ENCODE peak calls at places on chromosome 2, in five cellular contexts. S is cardiac muscle cell, D is MM.1S, Y is retinal pigment epithelial cell, R is AG04449. Q is an unnamed sample.

GRCh38 chr2:177275671-177276070 is 11.1 kb upstream of the NFE2L2 start:
- DNase-seq in S (peak), D (no peak), Y (no peak), R (no peak), Q (no peak)

GRCh38 chr2:169845016-169845415 is 17.8 kb downstream of the UBR3 start:
- DNase-seq in S (no peak), D (no peak), Y (no peak), R (no peak), Q (no peak)

GRCh38 chr2:108612514-108613183 is 78.4 kb downstream of the LIMS1 start:
- DNase-seq in S (no peak), D (peak), Y (no peak), R (no peak), Q (no peak)

GRCh38 chr2:30206461-30207430 is 24.6 kb upstream of the LBH start:
- DNase-seq in S (no peak), D (no peak), Y (no peak), R (no peak), Q (no peak)

GRCh38 chr2:19214682-19215391 is 143.6 kb downstream of the OSR1 start:
- DNase-seq in S (no peak), D (no peak), Y (no peak), R (no peak), Q (no peak)

GRCh38 chr2:121475811-121476571 is 54.7 kb upstream of the RNU4ATAC start:
- DNase-seq in S (no peak), D (no peak), Y (no peak), R (no peak), Q (no peak)

GRCh38 chr2:126736133-126736874 is 80.3 kb downstream of the GYPC start:
- DNase-seq in S (peak), D (no peak), Y (no peak), R (no peak), Q (no peak)

GRCh38 chr2:96137611-96138129 is 632 bp downstream of the ASTL start:
- DNase-seq in S (no peak), D (no peak), Y (no peak), R (no peak), Q (no peak)

GRCh38 chr2:36441816-36442215 is 86.2 kb downstream of the CRIM1 start:
- DNase-seq in S (peak), D (no peak), Y (no peak), R (no peak), Q (no peak)

GRCh38 chr2:236209535-236209934 is 41.3 kb upstream of the GBX2 start:
- DNase-seq in S (peak), D (no peak), Y (no peak), R (no peak), Q (no peak)

GRCh38 chr2:143603035-143603616 is 473.9 kb downstream of the ARHGAP15 start:
- DNase-seq in S (no peak), D (no peak), Y (no peak), R (no peak), Q (no peak)

GRCh38 chr2:46239847-46240181 is 57.4 kb upstream of the EPAS1 start:
- DNase-seq in S (no peak), D (peak), Y (no peak), R (no peak), Q (no peak)

GRCh38 chr2:101160454-101160853 is 9.3 kb upstream of the TBC1D8 start:
- DNase-seq in S (peak), D (no peak), Y (peak), R (peak), Q (no peak)

GRCh38 chr2:216653931-216654365 is 20.7 kb downstream of the IGFBP2 start:
- DNase-seq in S (peak), D (no peak), Y (no peak), R (peak), Q (no peak)

GRCh38 chr2:190355968-190356657 is 12.7 kb downstream of the INPP1 start:
- DNase-seq in S (peak), D (no peak), Y (no peak), R (no peak), Q (no peak)

GRCh38 chr2:202317080-202317859 is 51.7 kb downstream of the NOP58 start:
- DNase-seq in S (peak), D (no peak), Y (peak), R (peak), Q (no peak)

GRCh38 chr2:16247371-16248177 is 307.2 kb downstream of the MYCN start:
- DNase-seq in S (no peak), D (no peak), Y (no peak), R (no peak), Q (no peak)

GRCh38 chr2:200985806-200986205 is 22.3 kb upstream of the ORC2 start:
- DNase-seq in S (peak), D (no peak), Y (no peak), R (peak), Q (no peak)

GRCh38 chr2:63861220-63861822 is 19.6 kb downstream of the UGP2 start:
- DNase-seq in S (peak), D (peak), Y (no peak), R (no peak), Q (no peak)

GRCh38 chr2:126655066-126655465 is 892 bp upstream of the GYPC start:
- DNase-seq in S (no peak), D (no peak), Y (no peak), R (no peak), Q (no peak)

GRCh38 chr2:196991061-196991460 is 64.6 kb upstream of the PGAP1 start:
- DNase-seq in S (no peak), D (no peak), Y (no peak), R (no peak), Q (no peak)

GRCh38 chr2:152537252-152537651 is 180.0 kb downstream of the PRPF40A start:
- DNase-seq in S (peak), D (no peak), Y (no peak), R (no peak), Q (no peak)

GRCh38 chr2:209600257-209601180 is 171.1 kb upstream of the UNC80 start:
- DNase-seq in S (no peak), D (no peak), Y (no peak), R (no peak), Q (no peak)

GRCh38 chr2:128309341-128310093 is 9.2 kb downstream of the HS6ST1 start:
- DNase-seq in S (no peak), D (no peak), Y (no peak), R (no peak), Q (peak)

GRCh38 chr2:165691615-165692014 is 102.4 kb downstream of the GALNT3 start:
- DNase-seq in S (peak), D (no peak), Y (no peak), R (no peak), Q (no peak)

GRCh38 chr2:216549926-216550690 is 51.5 kb downstream of the RPL37A start:
- DNase-seq in S (no peak), D (no peak), Y (no peak), R (no peak), Q (no peak)

GRCh38 chr2:157488877-157489276 is 45.0 kb upstream of the CYTIP start:
- DNase-seq in S (no peak), D (no peak), Y (no peak), R (no peak), Q (no peak)

GRCh38 chr2:172791953-172792352 is 56.3 kb downstream of the RAPGEF4 start:
- DNase-seq in S (no peak), D (no peak), Y (no peak), R (no peak), Q (no peak)

GRCh38 chr2:39874236-39874635 is 95.2 kb upstream of the THUMPD2 start:
- DNase-seq in S (no peak), D (no peak), Y (no peak), R (no peak), Q (no peak)

GRCh38 chr2:131417886-131418285 is 53.9 kb upstream of the RAB6D start:
- DNase-seq in S (no peak), D (no peak), Y (no peak), R (no peak), Q (no peak)

GRCh38 chr2:228118940-228119339 is 62.5 kb downstream of the SPHKAP start:
- DNase-seq in S (no peak), D (no peak), Y (no peak), R (no peak), Q (no peak)

GRCh38 chr2:206445948-206446347 is 2.6 kb downstream of the ADAM23 start:
- DNase-seq in S (no peak), D (no peak), Y (no peak), R (no peak), Q (no peak)

GRCh38 chr2:206442516-206442853 is 847 bp upstream of the ADAM23 start:
- DNase-seq in S (no peak), D (no peak), Y (no peak), R (no peak), Q (no peak)

GRCh38 chr2:206438196-206438727 is 5.1 kb upstream of the ADAM23 start:
- DNase-seq in S (no peak), D (no peak), Y (no peak), R (no peak), Q (no peak)

GRCh38 chr2:206443735-206444527 is 599 bp downstream of the ADAM23 start:
- DNase-seq in S (peak), D (peak), Y (no peak), R (no peak), Q (no peak)

GRCh38 chr2:206442854-206443734 is at the start of gene ADAM23:
- DNase-seq in S (peak), D (peak), Y (no peak), R (no peak), Q (no peak)
- TF ChIP-seq CTCF in S (peak), D (peak), Y (peak), R (peak), Q (no peak)

GRCh38 chr2:68357608-68358337 is 7.3 kb upstream of the PLEK start:
- DNase-seq in S (peak), D (peak), Y (peak), R (no peak), Q (no peak)

GRCh38 chr2:68356599-68357239 is 8.4 kb upstream of the PLEK start:
- DNase-seq in S (no peak), D (no peak), Y (no peak), R (no peak), Q (no peak)

GRCh38 chr2:68362069-68362468 is 3.0 kb upstream of the PLEK start:
- DNase-seq in S (peak), D (peak), Y (no peak), R (no peak), Q (peak)

GRCh38 chr2:68362749-68363148 is 2.3 kb upstream of the PLEK start:
- DNase-seq in S (no peak), D (no peak), Y (no peak), R (no peak), Q (no peak)

GRCh38 chr2:68359889-68360288 is 5.2 kb upstream of the PLEK start:
- DNase-seq in S (no peak), D (no peak), Y (no peak), R (no peak), Q (no peak)
- TF ChIP-seq CTCF in S (peak), D (peak), Y (no peak), R (no peak), Q (no peak)

GRCh38 chr2:5697554-5697953 is 5.4 kb downstream of the SOX11 start:
- DNase-seq in S (no peak), D (peak), Y (no peak), R (no peak), Q (no peak)

GRCh38 chr2:5696351-5696740 is 4.2 kb downstream of the SOX11 start:
- DNase-seq in S (peak), D (peak), Y (no peak), R (no peak), Q (no peak)

GRCh38 chr2:5694016-5694690 is 2.0 kb downstream of the SOX11 start:
- DNase-seq in S (peak), D (no peak), Y (no peak), R (no peak), Q (no peak)

GRCh38 chr2:5696741-5697521 is 4.7 kb downstream of the SOX11 start:
- DNase-seq in S (peak), D (peak), Y (no peak), R (no peak), Q (no peak)

GRCh38 chr2:5695641-5696350 is 3.6 kb downstream of the SOX11 start:
- DNase-seq in S (peak), D (peak), Y (no peak), R (no peak), Q (no peak)
- TF ChIP-seq CTCF in S (no peak), D (no peak), Y (no peak), R (no peak), Q (no peak)

GRCh38 chr2:217837001-217837491 is 165.7 kb downstream of the TNS1 start:
- DNase-seq in S (peak), D (no peak), Y (no peak), R (no peak), Q (no peak)
- TF ChIP-seq CTCF in S (peak), D (no peak), Y (peak), R (peak), Q (no peak)

GRCh38 chr2:241672243-241673188 is 14.1 kb downstream of the DTYMK start:
- DNase-seq in S (no peak), D (no peak), Y (no peak), R (no peak), Q (no peak)

GRCh38 chr2:241671457-241672240 is 15.0 kb downstream of the DTYMK start:
- DNase-seq in S (no peak), D (no peak), Y (no peak), R (no peak), Q (no peak)

GRCh38 chr2:241673189-241673663 is 13.4 kb downstream of the DTYMK start:
- DNase-seq in S (no peak), D (no peak), Y (no peak), R (no peak), Q (no peak)

GRCh38 chr2:241675885-241676284 is 10.7 kb downstream of the DTYMK start:
- DNase-seq in S (no peak), D (no peak), Y (no peak), R (no peak), Q (no peak)

GRCh38 chr2:241673797-241674725 is 12.6 kb downstream of the DTYMK start:
- DNase-seq in S (no peak), D (no peak), Y (no peak), R (no peak), Q (no peak)
- TF ChIP-seq CTCF in S (no peak), D (no peak), Y (no peak), R (no peak), Q (no peak)

GRCh38 chr2:223311889-223312288 is 259.9 kb downstream of the KCNE4 start:
- DNase-seq in S (no peak), D (no peak), Y (no peak), R (no peak), Q (no peak)

GRCh38 chr2:223306371-223306770 is 254.4 kb downstream of the KCNE4 start:
- DNase-seq in S (peak), D (peak), Y (peak), R (no peak), Q (no peak)
- TF ChIP-seq CTCF in S (peak), D (peak), Y (peak), R (peak), Q (no peak)

GRCh38 chr2:75246441-75247167 is 47.3 kb upstream of the TACR1 start:
- DNase-seq in S (no peak), D (no peak), Y (no peak), R (no peak), Q (no peak)

GRCh38 chr2:75243219-75243618 is 43.9 kb upstream of the TACR1 start:
- DNase-seq in S (no peak), D (peak), Y (no peak), R (no peak), Q (no peak)

GRCh38 chr2:75238670-75239330 is 39.5 kb upstream of the TACR1 start:
- DNase-seq in S (peak), D (no peak), Y (no peak), R (peak), Q (no peak)

GRCh38 chr2:75237296-75237695 is 38.0 kb upstream of the TACR1 start:
- DNase-seq in S (no peak), D (no peak), Y (no peak), R (no peak), Q (no peak)

DNA sequence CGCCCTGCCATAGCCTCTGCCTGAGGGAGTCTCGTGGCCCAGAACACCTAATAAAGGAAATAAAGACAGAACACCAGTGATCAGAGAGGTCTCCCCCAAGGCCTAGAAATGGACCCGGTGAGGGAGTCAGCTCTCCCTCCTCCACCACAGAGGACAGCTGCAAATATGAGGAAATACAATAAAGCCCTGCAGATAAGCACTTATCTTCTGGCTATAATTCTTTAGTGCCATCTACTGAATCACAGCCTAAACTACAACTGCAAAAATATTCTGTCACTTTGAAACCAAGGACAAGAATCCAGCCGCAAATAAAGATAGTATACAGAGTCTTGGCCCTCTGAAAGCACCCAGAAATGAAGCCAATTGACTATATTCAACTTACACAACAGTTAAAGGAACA is 42.4 kb upstream of the TACR1 start:
- DNase-seq in S (peak), D (peak), Y (no peak), R (no peak), Q (no peak)
- TF ChIP-seq CTCF in S (peak), D (peak), Y (peak), R (no peak), Q (no peak)

GRCh38 chr2:1538663-1539062 is 125.4 kb downstream of the TPO start:
- DNase-seq in S (peak), D (no peak), Y (no peak), R (no peak), Q (no peak)
- TF ChIP-seq CTCF in S (peak), D (no peak), Y (peak), R (peak), Q (no peak)